ENCODE peak calls at places on chromosomes 7 and 10, in seven cellular contexts. D, X, V, E, S, Q and C are unnamed samples.

GRCh38 chr7:129055861-129056464 is 1.1 kb upstream of the TNPO3 start:
- DNase-seq in D (no peak), X (no peak), V (no peak), E (peak), S (no peak), Q (no peak), C (no peak)

GRCh38 chr7:5827755-5828154 is 46.3 kb upstream of the RNF216 start:
- DNase-seq in D (peak), X (no peak), V (no peak), E (peak), S (no peak), Q (peak), C (peak)

GRCh38 chr10:90306187-90306586 is 551.7 kb downstream of the HTR7 start:
- DNase-seq in D (no peak), X (peak), V (no peak), E (no peak), S (peak), Q (no peak), C (no peak)

GRCh38 chr7:25553005-25553404 is 324.7 kb upstream of the NPVF start:
- DNase-seq in D (no peak), X (no peak), V (no peak), E (no peak), S (no peak), Q (no peak), C (no peak)

GRCh38 chr10:117320050-117320665 is 55.1 kb downstream of the PDZD8 start:
- DNase-seq in D (peak), X (peak), V (peak), E (no peak), S (peak), Q (no peak), C (peak)

GRCh38 chr7:2968176-2968575 is 75.5 kb downstream of the CARD11 start:
- DNase-seq in D (no peak), X (no peak), V (no peak), E (no peak), S (no peak), Q (no peak), C (no peak)

GRCh38 chr10:78972160-78972946 is 96.4 kb upstream of the ZMIZ1 start:
- DNase-seq in D (peak), X (peak), V (peak), E (peak), S (peak), Q (no peak), C (peak)

GRCh38 chr10:116316533-116316932 is 7.7 kb upstream of the CCDC172 start:
- DNase-seq in D (no peak), X (no peak), V (no peak), E (no peak), S (peak), Q (no peak), C (no peak)

GRCh38 chr10:119658274-119658673 is 7.1 kb downstream of the BAG3 start:
- DNase-seq in D (peak), X (peak), V (no peak), E (peak), S (peak), Q (no peak), C (peak)

GRCh38 chr7:85001493-85002345 is 185.1 kb downstream of the SEMA3D start:
- DNase-seq in D (no peak), X (no peak), V (no peak), E (no peak), S (peak), Q (no peak), C (no peak)

GRCh38 chr10:42782446-42783180 is at the start of gene BMS1:
- DNase-seq in D (peak), X (peak), V (peak), E (peak), S (peak), Q (peak), C (peak)

GRCh38 chr10:675532-675931 is 13.9 kb downstream of the DIP2C start:
- DNase-seq in D (no peak), X (no peak), V (no peak), E (no peak), S (no peak), Q (no peak), C (no peak)

GRCh38 chr7:53272081-53272480 is 236.6 kb downstream of the POM121L12 start:
- DNase-seq in D (peak), X (no peak), V (no peak), E (no peak), S (peak), Q (no peak), C (no peak)

GRCh38 chr10:5684971-5685763 is 529 bp downstream of the TASOR2 start:
- DNase-seq in D (peak), X (peak), V (peak), E (peak), S (peak), Q (peak), C (peak)

GRCh38 chr7:56009695-56010094 is 41.5 kb downstream of the PSPH start:
- DNase-seq in D (no peak), X (no peak), V (no peak), E (no peak), S (no peak), Q (no peak), C (no peak)

GRCh38 chr7:77329466-77330168 is 86.5 kb downstream of the GSAP start:
- DNase-seq in D (no peak), X (no peak), V (no peak), E (no peak), S (no peak), Q (no peak), C (no peak)

GRCh38 chr7:104552102-104552501 is 223.7 kb downstream of the LHFPL3 start:
- DNase-seq in D (peak), X (peak), V (peak), E (peak), S (peak), Q (peak), C (peak)

GRCh38 chr7:20320786-20321185 is 9.9 kb upstream of the ITGB8 start:
- DNase-seq in D (no peak), X (no peak), V (no peak), E (no peak), S (no peak), Q (no peak), C (peak)

GRCh38 chr7:44104880-44105771 is 981 bp downstream of the AEBP1 start:
- DNase-seq in D (peak), X (peak), V (peak), E (no peak), S (peak), Q (peak), C (no peak)

GRCh38 chr7:47470567-47471357 is 111.1 kb downstream of the TNS3 start:
- DNase-seq in D (peak), X (no peak), V (no peak), E (peak), S (no peak), Q (peak), C (no peak)

GRCh38 chr10:4064489-4064888 is 279.5 kb upstream of the KLF6 start:
- DNase-seq in D (no peak), X (no peak), V (no peak), E (no peak), S (no peak), Q (no peak), C (no peak)

GRCh38 chr10:130686680-130687300 is 550.6 kb downstream of the GLRX3 start:
- DNase-seq in D (peak), X (no peak), V (peak), E (peak), S (no peak), Q (no peak), C (no peak)

GRCh38 chr10:84375011-84375410 is 46.6 kb downstream of the CCSER2 start:
- DNase-seq in D (peak), X (peak), V (peak), E (no peak), S (peak), Q (no peak), C (peak)

GRCh38 chr10:78197628-78198272 is 164.1 kb downstream of the RPS24 start:
- DNase-seq in D (no peak), X (no peak), V (no peak), E (no peak), S (no peak), Q (no peak), C (no peak)

GRCh38 chr7:93817561-93817960 is 73.0 kb downstream of the TFPI2 start:
- DNase-seq in D (no peak), X (no peak), V (no peak), E (no peak), S (no peak), Q (no peak), C (no peak)

GRCh38 chr10:1208376-1209311 is 152.5 kb downstream of the WDR37 start:
- DNase-seq in D (no peak), X (no peak), V (no peak), E (peak), S (no peak), Q (peak), C (no peak)

GRCh38 chr10:62050941-62051433 is 149.5 kb downstream of the ARID5B start:
- DNase-seq in D (peak), X (peak), V (no peak), E (no peak), S (peak), Q (no peak), C (peak)

GRCh38 chr10:117078168-117078837 is 59.8 kb downstream of the VAX1 start:
- DNase-seq in D (no peak), X (no peak), V (no peak), E (no peak), S (no peak), Q (no peak), C (peak)

GRCh38 chr10:17643339-17643754 is 604 bp upstream of the STAM start:
- DNase-seq in D (peak), X (peak), V (no peak), E (peak), S (peak), Q (no peak), C (peak)

GRCh38 chr10:80580811-80581468 is 43.2 kb downstream of the SH2D4B start:
- DNase-seq in D (no peak), X (no peak), V (no peak), E (no peak), S (no peak), Q (no peak), C (no peak)

GRCh38 chr10:102287991-102288390 is 42.7 kb downstream of the GBF1 start:
- DNase-seq in D (no peak), X (no peak), V (no peak), E (no peak), S (no peak), Q (no peak), C (no peak)

GRCh38 chr7:584122-584465 is 64.4 kb upstream of the PDGFA start:
- DNase-seq in D (no peak), X (no peak), V (no peak), E (no peak), S (no peak), Q (no peak), C (peak)

GRCh38 chr7:101163281-101164070 is 1.9 kb downstream of the VGF start:
- DNase-seq in D (peak), X (no peak), V (no peak), E (peak), S (no peak), Q (peak), C (peak)

GRCh38 chr10:51029172-51029641 is 45.1 kb upstream of the PRKG1 start:
- DNase-seq in D (no peak), X (peak), V (no peak), E (no peak), S (peak), Q (no peak), C (no peak)

GRCh38 chr7:18020138-18020715 is 7.4 kb downstream of the PRPS1L1 start:
- DNase-seq in D (peak), X (no peak), V (no peak), E (no peak), S (no peak), Q (no peak), C (peak)
- H3K9ac ChIP-seq in D (no peak), X (no peak), V (no peak), E (no peak), S (peak), Q (no peak), C (no peak)

GRCh38 chr10:87640043-87640442 is 19.6 kb upstream of the PAPSS2 start:
- DNase-seq in D (no peak), X (peak), V (no peak), E (no peak), S (no peak), Q (no peak), C (no peak)
- H2AK5ac ChIP-seq in D (no peak), X (no peak), V (no peak), E (no peak), S (no peak), Q (no peak), C (no peak)

GRCh38 chr10:121154310-121154709 is 303.1 kb downstream of the WDR11 start:
- DNase-seq in D (no peak), X (no peak), V (no peak), E (no peak), S (no peak), Q (no peak), C (no peak)

GRCh38 chr10:121155742-121156141 is 304.6 kb downstream of the WDR11 start:
- DNase-seq in D (no peak), X (no peak), V (no peak), E (no peak), S (no peak), Q (no peak), C (no peak)

GRCh38 chr10:121154846-121155245 is 303.7 kb downstream of the WDR11 start:
- DNase-seq in D (no peak), X (no peak), V (no peak), E (no peak), S (no peak), Q (no peak), C (no peak)

GRCh38 chr10:121152033-121152432 is 300.9 kb downstream of the WDR11 start:
- DNase-seq in D (peak), X (no peak), V (no peak), E (peak), S (no peak), Q (no peak), C (no peak)

DNA sequence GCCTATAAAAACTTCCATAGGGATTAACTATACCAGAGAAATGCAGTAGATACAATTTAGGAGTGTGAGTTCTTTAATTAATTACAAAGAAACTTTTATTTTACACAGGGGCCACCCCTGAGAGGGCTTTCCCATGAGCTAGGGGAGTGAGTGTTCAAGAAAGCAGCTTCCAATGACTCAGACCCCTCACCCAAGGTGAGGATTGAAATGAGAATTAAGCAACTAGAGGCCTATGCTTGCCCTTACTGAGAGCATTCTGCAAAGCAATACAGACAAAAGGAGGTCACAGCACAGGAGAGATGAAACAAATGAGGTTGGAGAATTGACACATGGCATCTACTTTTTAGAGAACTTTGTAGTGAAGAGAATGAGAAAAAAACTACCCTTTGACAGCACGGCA is 301.8 kb downstream of the WDR11 start:
- DNase-seq in D (no peak), X (no peak), V (no peak), E (no peak), S (no peak), Q (no peak), C (no peak)
- H3K9ac ChIP-seq in D (no peak), X (no peak), V (no peak), E (no peak), S (no peak), Q (no peak), C (no peak)

GRCh38 chr7:156892821-156893706 is at the start of gene LMBR1:
- DNase-seq in D (peak), X (peak), V (peak), E (peak), S (peak), Q (peak), C (peak)
- H2AK5ac ChIP-seq in D (no peak), X (no peak), V (no peak), E (no peak), S (no peak), Q (no peak), C (peak)

DNA sequence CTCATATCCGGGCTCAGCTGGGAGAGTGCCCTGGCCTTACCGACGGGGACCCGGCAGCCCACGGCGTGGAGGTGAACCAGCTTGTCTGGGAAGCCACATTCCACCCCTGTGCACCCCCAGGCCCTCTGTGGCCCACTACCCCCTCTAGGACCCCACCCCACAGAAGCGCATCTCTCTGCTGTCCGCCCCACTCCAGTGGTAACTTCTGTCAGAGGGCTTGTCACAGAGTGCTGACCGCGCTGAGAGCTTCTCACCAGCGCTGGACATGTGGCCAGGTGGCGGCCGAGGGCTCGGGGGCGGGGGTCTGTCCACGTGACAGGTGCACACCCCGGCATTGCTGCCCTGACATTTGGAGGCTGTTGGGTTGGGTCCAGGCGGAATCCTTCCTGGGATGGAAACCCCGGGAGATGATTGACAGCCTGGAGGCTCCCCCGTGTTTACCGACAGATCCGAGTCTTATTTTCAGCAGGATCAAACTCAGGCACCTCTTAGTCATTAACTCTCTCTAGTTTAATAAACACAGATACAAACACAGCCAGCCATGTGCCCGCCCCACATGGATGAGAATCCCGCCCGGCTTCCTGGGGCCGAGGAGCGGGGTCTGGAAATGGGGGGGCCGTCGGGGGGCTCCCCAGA is 5.1 kb downstream of the ELFN1 start:
- DNase-seq in D (no peak), X (no peak), V (no peak), E (peak), S (no peak), Q (peak), C (no peak)
- H3K9ac ChIP-seq in D (no peak), X (no peak), V (peak), E (no peak), S (no peak), Q (no peak), C (no peak)

GRCh38 chr10:71372882-71373495 is 23.7 kb upstream of the CDH23 start:
- DNase-seq in D (peak), X (no peak), V (no peak), E (no peak), S (no peak), Q (no peak), C (no peak)
- H2AK5ac ChIP-seq in D (no peak), X (no peak), V (no peak), E (no peak), S (no peak), Q (no peak), C (no peak)